ENCODE peak calls at places on chromosomes 13 and 19, in six cellular contexts. One of them, this sample, is unnamed.

GRCh38 chr13:109058071-109058470 is 428.7 kb downstream of the MYO16 start:
- DNase-seq in GM12892: no peak
- DNase-seq in SK-N-SH: no peak
- DNase-seq in HepG2: no peak
- DNase-seq in GM12878: no peak
- DNase-seq in H1: no peak
- DNase-seq in this sample: no peak

GRCh38 chr19:55300821-55301458 is 17.1 kb downstream of the BRSK1 start:
- DNase-seq in GM12892: no peak
- DNase-seq in HepG2: no peak
- DNase-seq in H1: no peak
- DNase-seq in GM12878: no peak
- DNase-seq in SK-N-SH: no peak
- DNase-seq in this sample: no peak

GRCh38 chr13:49629196-49629938 is 1.1 kb downstream of the ARL11 start:
- DNase-seq in H1: no peak
- DNase-seq in GM12878: no peak
- DNase-seq in GM12892: no peak
- DNase-seq in SK-N-SH: no peak
- DNase-seq in HepG2: no peak
- DNase-seq in this sample: no peak

GRCh38 chr19:10774893-10775292 is 57.0 kb downstream of the DNM2 start:
- DNase-seq in GM12878: no peak
- DNase-seq in H1: no peak
- DNase-seq in HepG2: no peak
- DNase-seq in SK-N-SH: no peak
- DNase-seq in GM12892: no peak
- DNase-seq in this sample: no peak

GRCh38 chr13:106095919-106096318 is 439.5 kb downstream of the EFNB2 start:
- DNase-seq in SK-N-SH: no peak
- DNase-seq in H1: no peak
- DNase-seq in GM12892: no peak
- DNase-seq in HepG2: no peak
- DNase-seq in GM12878: no peak
- DNase-seq in this sample: no peak

GRCh38 chr13:74132768-74133656 is 1.2 kb downstream of the KLF12 start:
- DNase-seq in GM12878: no peak
- DNase-seq in GM12892: no peak
- DNase-seq in HepG2: no peak
- DNase-seq in H1: no peak
- DNase-seq in SK-N-SH: peak; percentile 48
- DNase-seq in this sample: no peak

GRCh38 chr19:39133431-39134270 is 8.1 kb downstream of the PAK4 start:
- DNase-seq in GM12892: no peak
- DNase-seq in H1: no peak
- DNase-seq in HepG2: no peak
- DNase-seq in GM12878: no peak
- DNase-seq in SK-N-SH: peak; percentile 28
- DNase-seq in this sample: no peak

GRCh38 chr13:113245858-113246791 is 36.7 kb downstream of the CUL4A start:
- DNase-seq in SK-N-SH: no peak
- DNase-seq in GM12892: no peak
- DNase-seq in HepG2: peak; percentile 13
- DNase-seq in H1: no peak
- DNase-seq in GM12878: no peak
- DNase-seq in this sample: no peak

GRCh38 chr13:73421310-73421912 is 362.6 kb downstream of the KLF5 start:
- DNase-seq in GM12878: no peak
- DNase-seq in H1: no peak
- DNase-seq in GM12892: no peak
- DNase-seq in HepG2: no peak
- DNase-seq in SK-N-SH: no peak
- DNase-seq in this sample: no peak

GRCh38 chr19:11414544-11414943 is 4.6 kb downstream of the RGL3 start:
- DNase-seq in HepG2: no peak
- DNase-seq in GM12878: no peak
- DNase-seq in SK-N-SH: no peak
- DNase-seq in H1: no peak
- DNase-seq in GM12892: no peak
- DNase-seq in this sample: no peak

GRCh38 chr19:53381376-53381775 is 13.6 kb upstream of the ZNF765 start:
- DNase-seq in SK-N-SH: no peak
- DNase-seq in H1: no peak
- DNase-seq in HepG2: no peak
- DNase-seq in GM12892: no peak
- DNase-seq in GM12878: no peak
- DNase-seq in this sample: no peak

GRCh38 chr13:112772539-112772909 is 82.7 kb downstream of the ATP11A start:
- DNase-seq in GM12878: no peak
- DNase-seq in HepG2: no peak
- DNase-seq in H1: no peak
- DNase-seq in SK-N-SH: no peak
- DNase-seq in GM12892: no peak
- DNase-seq in this sample: no peak

GRCh38 chr13:109479991-109480696 is 306.2 kb downstream of the IRS2 start:
- DNase-seq in SK-N-SH: no peak
- DNase-seq in HepG2: no peak
- DNase-seq in H1: no peak
- DNase-seq in GM12892: no peak
- DNase-seq in GM12878: no peak
- DNase-seq in this sample: no peak

GRCh38 chr19:43372462-43372861 is 19.0 kb downstream of the CD177 start:
- DNase-seq in GM12892: no peak
- DNase-seq in GM12878: no peak
- DNase-seq in HepG2: no peak
- DNase-seq in H1: no peak
- DNase-seq in SK-N-SH: no peak
- DNase-seq in this sample: no peak

GRCh38 chr19:46350029-46350757 is 3.3 kb downstream of the PPP5C start:
- DNase-seq in SK-N-SH: no peak
- DNase-seq in GM12892: no peak
- DNase-seq in H1: no peak
- DNase-seq in HepG2: no peak
- DNase-seq in GM12878: no peak
- DNase-seq in this sample: no peak

DNA sequence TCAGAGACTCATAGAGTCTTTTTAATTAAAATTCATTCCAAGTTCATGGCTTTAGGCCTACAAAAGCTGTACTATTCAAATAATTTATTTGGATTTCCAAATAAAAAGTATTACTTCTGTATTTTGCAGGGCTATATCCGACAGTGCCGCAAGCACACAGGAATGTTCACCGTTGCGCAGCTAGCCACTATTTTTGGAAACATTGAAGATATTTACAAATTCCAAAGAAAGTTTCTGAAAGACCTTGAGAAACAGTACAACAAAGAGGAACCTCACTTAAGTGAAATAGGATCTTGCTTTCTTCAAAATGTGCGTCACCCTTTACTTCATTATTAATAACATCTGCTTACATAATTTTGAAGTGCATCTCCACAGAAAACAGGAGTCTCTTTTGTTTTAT is 20.5 kb upstream of the C1QTNF9 start:
- DNase-seq in HepG2: no peak
- DNase-seq in H1: no peak
- DNase-seq in SK-N-SH: no peak
- DNase-seq in GM12878: no peak
- DNase-seq in GM12892: no peak
- DNase-seq in this sample: no peak
- TF ChIP-seq POLR2AphosphoS5 in HepG2: no peak
- TF ChIP-seq POLR2AphosphoS5 in H1: no peak
- TF ChIP-seq POLR2AphosphoS5 in SK-N-SH: no peak
- TF ChIP-seq POLR2AphosphoS5 in GM12878: no peak
- TF ChIP-seq POLR2AphosphoS5 in GM12892: no peak
- TF ChIP-seq POLR2AphosphoS5 in this sample: no peak

GRCh38 chr19:7554990-7555864 is 19.7 kb downstream of the PNPLA6 start:
- DNase-seq in SK-N-SH: peak; percentile 91
- DNase-seq in H1: peak; percentile 73
- DNase-seq in HepG2: no peak
- DNase-seq in GM12878: no peak
- DNase-seq in GM12892: no peak
- DNase-seq in this sample: peak; percentile 61
- TF ChIP-seq TAF1 in SK-N-SH: no peak
- TF ChIP-seq TAF1 in H1: no peak
- TF ChIP-seq TAF1 in HepG2: no peak
- TF ChIP-seq TAF1 in GM12878: no peak
- TF ChIP-seq TAF1 in GM12892: no peak
- TF ChIP-seq TAF1 in this sample: no peak

GRCh38 chr19:5355076-5355475 is 14.5 kb upstream of the PTPRS start:
- DNase-seq in HepG2: no peak
- DNase-seq in GM12892: no peak
- DNase-seq in GM12878: no peak
- DNase-seq in H1: no peak
- DNase-seq in SK-N-SH: no peak
- DNase-seq in this sample: no peak

GRCh38 chr19:5351731-5352228 is 11.2 kb upstream of the PTPRS start:
- DNase-seq in GM12892: no peak
- DNase-seq in GM12878: no peak
- DNase-seq in H1: no peak
- DNase-seq in HepG2: no peak
- DNase-seq in SK-N-SH: no peak
- DNase-seq in this sample: no peak

GRCh38 chr19:5354403-5354802 is 13.8 kb upstream of the PTPRS start:
- DNase-seq in GM12878: no peak
- DNase-seq in H1: no peak
- DNase-seq in HepG2: peak; percentile 34
- DNase-seq in SK-N-SH: peak; percentile 58
- DNase-seq in GM12892: no peak
- DNase-seq in this sample: no peak

GRCh38 chr19:5349041-5349440 is 8.4 kb upstream of the PTPRS start:
- DNase-seq in GM12892: no peak
- DNase-seq in GM12878: no peak
- DNase-seq in H1: no peak
- DNase-seq in SK-N-SH: no peak
- DNase-seq in HepG2: peak; percentile 44
- DNase-seq in this sample: no peak

DNA sequence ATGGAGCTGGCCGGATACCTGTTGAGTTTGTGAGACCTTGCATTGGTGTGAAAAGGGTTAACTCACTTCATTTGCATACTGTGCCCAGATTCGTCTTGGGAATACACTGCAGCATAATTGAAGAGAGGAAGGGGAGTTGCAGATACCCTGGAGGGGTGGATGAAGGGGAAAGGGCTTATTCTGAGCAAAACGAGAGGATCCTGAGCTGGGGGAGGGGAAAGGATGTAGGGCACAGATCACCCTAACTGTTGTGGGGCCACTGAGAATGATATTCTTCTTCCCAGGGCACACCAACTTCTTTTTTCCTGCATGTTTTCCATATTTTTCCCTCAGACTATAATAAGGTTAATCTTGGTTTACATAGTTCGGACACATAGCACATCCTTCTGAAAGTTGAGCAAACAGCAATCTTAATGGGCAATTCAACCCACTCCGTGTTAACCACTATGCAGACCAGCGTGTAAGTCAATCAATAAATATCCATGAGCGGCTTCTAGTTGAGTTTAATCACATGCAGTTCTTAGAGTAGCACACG is 11.7 kb upstream of the PTPRS start:
- DNase-seq in HepG2: no peak
- DNase-seq in H1: no peak
- DNase-seq in GM12878: no peak
- DNase-seq in SK-N-SH: no peak
- DNase-seq in GM12892: no peak
- DNase-seq in this sample: no peak
- TF ChIP-seq POLR2AphosphoS5 in HepG2: no peak
- TF ChIP-seq POLR2AphosphoS5 in H1: peak; percentile 98
- TF ChIP-seq POLR2AphosphoS5 in GM12878: no peak
- TF ChIP-seq POLR2AphosphoS5 in SK-N-SH: peak; percentile 59
- TF ChIP-seq POLR2AphosphoS5 in GM12892: no peak
- TF ChIP-seq POLR2AphosphoS5 in this sample: no peak

DNA sequence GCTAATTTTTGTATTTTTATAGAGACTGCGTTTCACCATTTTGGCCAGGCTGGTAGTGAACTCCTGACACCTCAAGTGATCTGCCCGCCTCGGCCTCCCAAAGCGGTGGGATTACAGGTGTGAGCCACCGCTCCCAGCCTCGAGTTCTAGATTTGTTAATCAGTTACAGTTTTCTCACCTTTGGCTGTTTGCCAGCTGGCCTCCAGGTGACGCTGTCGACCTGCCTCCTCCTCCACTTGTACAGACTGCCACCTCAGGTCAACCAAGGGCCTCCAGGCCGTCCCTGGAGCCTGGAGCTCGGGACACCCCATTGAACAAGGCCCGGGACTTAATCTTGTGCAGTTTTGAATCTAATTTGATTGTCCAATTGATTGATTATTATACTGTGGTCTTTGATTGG is 45.5 kb downstream of the IER2 start:
- DNase-seq in HepG2: peak; percentile 80
- DNase-seq in GM12878: no peak
- DNase-seq in SK-N-SH: no peak
- DNase-seq in GM12892: peak; percentile 67
- DNase-seq in H1: peak; percentile 47
- DNase-seq in this sample: peak; percentile 69
- TF ChIP-seq TAF1 in HepG2: no peak
- TF ChIP-seq TAF1 in GM12878: no peak
- TF ChIP-seq TAF1 in SK-N-SH: no peak
- TF ChIP-seq TAF1 in GM12892: no peak
- TF ChIP-seq TAF1 in H1: no peak
- TF ChIP-seq TAF1 in this sample: no peak

DNA sequence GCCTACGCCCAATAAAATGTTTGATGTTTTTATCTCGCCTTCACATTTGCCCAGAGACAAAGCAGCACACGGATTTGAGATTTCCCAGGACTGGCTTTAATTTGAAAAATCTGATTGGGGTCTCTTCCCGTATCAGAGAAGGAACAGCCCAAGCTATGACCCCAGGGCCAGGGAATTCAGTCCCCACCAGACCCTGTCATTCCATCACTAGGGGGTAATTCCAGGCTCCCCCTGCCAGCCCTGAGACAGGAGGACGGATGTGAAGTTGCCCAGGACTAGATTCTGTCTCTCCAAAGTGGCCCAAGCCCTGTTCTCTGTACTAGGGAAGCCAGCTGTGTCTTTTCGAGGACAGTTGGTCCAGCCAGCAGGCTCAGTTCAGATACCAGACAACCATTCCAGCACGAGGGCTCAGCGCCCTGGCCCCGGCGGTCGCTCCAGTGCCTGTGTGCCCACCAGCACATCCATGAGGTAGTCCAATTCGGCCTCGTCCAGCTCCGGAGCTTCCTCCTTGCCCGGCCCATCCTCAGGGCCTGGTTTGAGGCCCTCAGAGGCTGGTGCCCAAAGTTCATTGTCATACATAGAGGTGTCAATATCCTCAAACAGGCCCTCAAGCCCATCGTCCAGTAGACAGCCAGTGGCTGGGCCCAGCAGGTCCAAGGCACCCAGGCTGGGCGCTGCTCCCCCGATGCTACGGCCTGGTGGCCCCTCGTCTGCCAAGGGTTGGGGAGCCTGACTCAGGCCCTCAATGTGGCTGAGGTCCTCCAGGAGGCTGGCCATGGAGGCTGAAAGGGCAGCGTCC is 3.2 kb downstream of the SERTAD1 start:
- DNase-seq in HepG2: no peak
- DNase-seq in SK-N-SH: peak; percentile 57
- DNase-seq in H1: no peak
- DNase-seq in GM12892: no peak
- DNase-seq in GM12878: no peak
- DNase-seq in this sample: no peak
- TF ChIP-seq POLR2AphosphoS5 in HepG2: no peak
- TF ChIP-seq POLR2AphosphoS5 in SK-N-SH: no peak
- TF ChIP-seq POLR2AphosphoS5 in H1: no peak
- TF ChIP-seq POLR2AphosphoS5 in GM12892: no peak
- TF ChIP-seq POLR2AphosphoS5 in GM12878: no peak
- TF ChIP-seq POLR2AphosphoS5 in this sample: no peak